ENCODE peak calls at places on chromosomes 11 and 22, in ten cellular contexts. One of them, this sample, is unnamed.

GRCh38 chr11:60905551-60906113 is 753 bp downstream of the PRPF19 start:
- DNase-seq in dorsolateral prefrontal cortex: no peak
- DNase-seq in choroid plexus epithelial cell: peak; percentile 17
- DNase-seq in neural crest cell: no peak
- DNase-seq in mucosa of descending colon: peak; percentile 44
- DNase-seq in right atrium auricular region: no peak
- DNase-seq in pancreas: no peak
- DNase-seq in sigmoid colon: peak; percentile 58
- DNase-seq in colonic mucosa: peak; percentile 44
- DNase-seq in AG09309: no peak
- DNase-seq in this sample: no peak

GRCh38 chr11:1218256-1218787 is 4.5 kb upstream of the MUC5B start:
- DNase-seq in dorsolateral prefrontal cortex: no peak
- DNase-seq in pancreas: no peak
- DNase-seq in neural crest cell: no peak
- DNase-seq in choroid plexus epithelial cell: no peak
- DNase-seq in right atrium auricular region: no peak
- DNase-seq in AG09309: no peak
- DNase-seq in mucosa of descending colon: peak; percentile 62
- DNase-seq in colonic mucosa: peak; percentile 80
- DNase-seq in sigmoid colon: peak; percentile 41
- DNase-seq in this sample: no peak

GRCh38 chr11:111775024-111775710 is 9.0 kb upstream of the PPP2R1B start:
- DNase-seq in mucosa of descending colon: no peak
- DNase-seq in dorsolateral prefrontal cortex: no peak
- DNase-seq in pancreas: peak; percentile 66
- DNase-seq in neural crest cell: no peak
- DNase-seq in right atrium auricular region: peak; percentile 91
- DNase-seq in choroid plexus epithelial cell: peak; percentile 50
- DNase-seq in colonic mucosa: no peak
- DNase-seq in sigmoid colon: no peak
- DNase-seq in AG09309: no peak
- DNase-seq in this sample: no peak

GRCh38 chr11:2459796-2460531 is 15.2 kb downstream of the KCNQ1 start:
- DNase-seq in dorsolateral prefrontal cortex: peak; percentile 12
- DNase-seq in right atrium auricular region: no peak
- DNase-seq in sigmoid colon: peak; percentile 50
- DNase-seq in choroid plexus epithelial cell: no peak
- DNase-seq in AG09309: no peak
- DNase-seq in colonic mucosa: no peak
- DNase-seq in pancreas: peak; percentile 55
- DNase-seq in mucosa of descending colon: no peak
- DNase-seq in neural crest cell: no peak
- DNase-seq in this sample: no peak

GRCh38 chr22:45127866-45128265 is 35.9 kb upstream of the NUP50 start:
- DNase-seq in AG09309: no peak
- DNase-seq in choroid plexus epithelial cell: peak; percentile 28
- DNase-seq in mucosa of descending colon: no peak
- DNase-seq in sigmoid colon: no peak
- DNase-seq in colonic mucosa: no peak
- DNase-seq in dorsolateral prefrontal cortex: no peak
- DNase-seq in pancreas: no peak
- DNase-seq in right atrium auricular region: no peak
- DNase-seq in neural crest cell: no peak
- DNase-seq in this sample: no peak

GRCh38 chr11:111518668-111519067 is 4.1 kb downstream of the HOATZ start:
- DNase-seq in pancreas: no peak
- DNase-seq in mucosa of descending colon: no peak
- DNase-seq in neural crest cell: no peak
- DNase-seq in dorsolateral prefrontal cortex: no peak
- DNase-seq in choroid plexus epithelial cell: no peak
- DNase-seq in colonic mucosa: no peak
- DNase-seq in sigmoid colon: no peak
- DNase-seq in right atrium auricular region: no peak
- DNase-seq in AG09309: no peak
- DNase-seq in this sample: no peak

GRCh38 chr11:86553322-86553721 is 119.1 kb downstream of the ME3 start:
- DNase-seq in pancreas: no peak
- DNase-seq in dorsolateral prefrontal cortex: no peak
- DNase-seq in choroid plexus epithelial cell: no peak
- DNase-seq in colonic mucosa: peak; percentile 65
- DNase-seq in right atrium auricular region: no peak
- DNase-seq in neural crest cell: no peak
- DNase-seq in mucosa of descending colon: peak; percentile 69
- DNase-seq in sigmoid colon: no peak
- DNase-seq in AG09309: no peak
- DNase-seq in this sample: no peak

GRCh38 chr11:111604392-111605009 is 2.3 kb downstream of the SIK2 start:
- DNase-seq in sigmoid colon: no peak
- DNase-seq in colonic mucosa: no peak
- DNase-seq in right atrium auricular region: no peak
- DNase-seq in mucosa of descending colon: peak; percentile 14
- DNase-seq in neural crest cell: no peak
- DNase-seq in dorsolateral prefrontal cortex: no peak
- DNase-seq in choroid plexus epithelial cell: peak; percentile 68
- DNase-seq in pancreas: no peak
- DNase-seq in AG09309: no peak
- DNase-seq in this sample: peak; percentile 45

GRCh38 chr11:102577182-102577581 is 46.6 kb upstream of the MMP7 start:
- DNase-seq in right atrium auricular region: no peak
- DNase-seq in pancreas: no peak
- DNase-seq in AG09309: peak; percentile 16
- DNase-seq in dorsolateral prefrontal cortex: no peak
- DNase-seq in mucosa of descending colon: no peak
- DNase-seq in neural crest cell: no peak
- DNase-seq in colonic mucosa: no peak
- DNase-seq in choroid plexus epithelial cell: peak; percentile 33
- DNase-seq in sigmoid colon: no peak
- DNase-seq in this sample: no peak

GRCh38 chr11:64078294-64078693 is 42.6 kb downstream of the FLRT1 start:
- DNase-seq in neural crest cell: no peak
- DNase-seq in choroid plexus epithelial cell: no peak
- DNase-seq in colonic mucosa: no peak
- DNase-seq in AG09309: no peak
- DNase-seq in dorsolateral prefrontal cortex: no peak
- DNase-seq in sigmoid colon: no peak
- DNase-seq in right atrium auricular region: no peak
- DNase-seq in mucosa of descending colon: no peak
- DNase-seq in pancreas: no peak
- DNase-seq in this sample: no peak

DNA sequence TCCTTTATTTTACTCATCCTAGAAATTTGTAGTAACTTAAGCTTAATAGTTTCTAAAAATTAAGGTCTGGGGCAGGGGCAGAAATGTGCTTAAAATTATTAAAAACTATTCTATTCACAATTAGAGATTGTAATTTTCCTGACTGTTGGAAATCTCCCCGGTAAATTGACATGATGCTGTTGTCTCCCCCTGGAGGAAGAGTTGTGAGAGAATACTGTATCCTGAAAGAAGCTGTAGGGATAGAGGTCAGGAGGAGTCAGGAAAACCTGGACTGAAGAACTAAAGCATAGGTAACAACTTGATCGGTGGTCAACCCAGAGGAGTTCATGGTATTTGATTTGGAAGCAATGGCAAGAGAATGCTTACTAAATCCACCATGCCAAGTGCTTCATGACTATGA is 16.2 kb upstream of the ESAM start:
- DNase-seq in pancreas: no peak
- DNase-seq in colonic mucosa: no peak
- DNase-seq in choroid plexus epithelial cell: no peak
- DNase-seq in AG09309: no peak
- DNase-seq in mucosa of descending colon: no peak
- DNase-seq in dorsolateral prefrontal cortex: no peak
- DNase-seq in sigmoid colon: no peak
- DNase-seq in right atrium auricular region: no peak
- DNase-seq in neural crest cell: no peak
- DNase-seq in this sample: no peak
- TF ChIP-seq CTCF in pancreas: no peak
- TF ChIP-seq CTCF in colonic mucosa: peak; percentile 12
- TF ChIP-seq CTCF in choroid plexus epithelial cell: peak; percentile 43
- TF ChIP-seq CTCF in AG09309: peak; percentile 13
- TF ChIP-seq CTCF in mucosa of descending colon: no peak
- TF ChIP-seq CTCF in dorsolateral prefrontal cortex: no peak
- TF ChIP-seq CTCF in sigmoid colon: no peak
- TF ChIP-seq CTCF in right atrium auricular region: no peak
- TF ChIP-seq CTCF in neural crest cell: peak; percentile 33
- TF ChIP-seq CTCF in this sample: no peak

DNA sequence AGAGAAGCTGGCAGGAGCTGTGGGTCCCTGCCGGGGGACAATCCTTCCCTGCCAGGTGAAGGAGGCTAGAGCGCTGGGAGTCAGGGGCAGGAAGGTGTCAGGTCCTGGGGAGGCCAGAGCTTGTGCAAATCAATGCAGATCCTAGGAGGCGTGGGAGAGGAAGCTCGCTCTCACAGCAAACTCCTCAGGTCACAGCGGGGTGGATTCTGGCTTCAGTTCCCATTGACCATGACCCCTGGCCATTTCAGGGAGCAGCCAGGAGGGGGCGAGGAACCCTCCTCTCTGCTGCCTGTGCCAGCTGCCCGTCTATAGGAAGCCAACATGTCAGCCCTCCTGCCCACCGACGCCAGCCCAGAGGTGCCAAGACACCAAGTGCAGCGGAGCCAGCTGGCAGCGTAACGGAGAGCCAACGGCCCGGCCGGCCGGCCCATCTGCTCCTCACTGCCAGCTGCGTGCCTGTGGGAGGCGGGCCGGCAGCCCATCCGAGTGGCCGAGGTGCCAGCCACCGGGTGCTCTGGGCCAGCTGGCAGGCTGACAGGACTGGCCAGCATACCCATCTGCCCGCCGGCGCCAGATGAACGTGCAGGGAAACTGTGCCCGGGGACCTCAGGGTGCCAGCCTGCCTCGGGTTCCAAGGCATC is 374.9 kb downstream of the MIAT start:
- DNase-seq in choroid plexus epithelial cell: peak; percentile 46
- DNase-seq in dorsolateral prefrontal cortex: peak; percentile 53
- DNase-seq in AG09309: no peak
- DNase-seq in right atrium auricular region: no peak
- DNase-seq in mucosa of descending colon: no peak
- DNase-seq in sigmoid colon: peak; percentile 71
- DNase-seq in pancreas: no peak
- DNase-seq in neural crest cell: peak; percentile 18
- DNase-seq in colonic mucosa: no peak
- DNase-seq in this sample: no peak
- TF ChIP-seq CTCF in choroid plexus epithelial cell: peak; percentile 48
- TF ChIP-seq CTCF in dorsolateral prefrontal cortex: no peak
- TF ChIP-seq CTCF in AG09309: peak; percentile 27
- TF ChIP-seq CTCF in right atrium auricular region: no peak
- TF ChIP-seq CTCF in mucosa of descending colon: no peak
- TF ChIP-seq CTCF in sigmoid colon: no peak
- TF ChIP-seq CTCF in pancreas: no peak
- TF ChIP-seq CTCF in neural crest cell: no peak
- TF ChIP-seq CTCF in colonic mucosa: no peak
- TF ChIP-seq CTCF in this sample: no peak

GRCh38 chr11:78807351-78807750 is 232.7 kb upstream of the NARS2 start:
- DNase-seq in AG09309: no peak
- DNase-seq in right atrium auricular region: no peak
- DNase-seq in mucosa of descending colon: no peak
- DNase-seq in neural crest cell: no peak
- DNase-seq in sigmoid colon: no peak
- DNase-seq in pancreas: no peak
- DNase-seq in dorsolateral prefrontal cortex: no peak
- DNase-seq in choroid plexus epithelial cell: no peak
- DNase-seq in colonic mucosa: no peak
- DNase-seq in this sample: no peak

GRCh38 chr11:78808903-78809302 is 234.2 kb upstream of the NARS2 start:
- DNase-seq in colonic mucosa: peak; percentile 66
- DNase-seq in sigmoid colon: peak; percentile 73
- DNase-seq in choroid plexus epithelial cell: no peak
- DNase-seq in right atrium auricular region: no peak
- DNase-seq in dorsolateral prefrontal cortex: no peak
- DNase-seq in neural crest cell: no peak
- DNase-seq in mucosa of descending colon: peak; percentile 69
- DNase-seq in AG09309: no peak
- DNase-seq in pancreas: no peak
- DNase-seq in this sample: no peak

GRCh38 chr11:78803995-78804394 is 229.3 kb upstream of the NARS2 start:
- DNase-seq in right atrium auricular region: no peak
- DNase-seq in sigmoid colon: no peak
- DNase-seq in dorsolateral prefrontal cortex: no peak
- DNase-seq in neural crest cell: no peak
- DNase-seq in colonic mucosa: no peak
- DNase-seq in pancreas: no peak
- DNase-seq in choroid plexus epithelial cell: no peak
- DNase-seq in mucosa of descending colon: no peak
- DNase-seq in AG09309: no peak
- DNase-seq in this sample: no peak

GRCh38 chr11:78809931-78810481 is 235.3 kb upstream of the NARS2 start:
- DNase-seq in choroid plexus epithelial cell: no peak
- DNase-seq in right atrium auricular region: no peak
- DNase-seq in pancreas: no peak
- DNase-seq in neural crest cell: no peak
- DNase-seq in mucosa of descending colon: no peak
- DNase-seq in sigmoid colon: no peak
- DNase-seq in colonic mucosa: no peak
- DNase-seq in dorsolateral prefrontal cortex: no peak
- DNase-seq in AG09309: no peak
- DNase-seq in this sample: no peak

DNA sequence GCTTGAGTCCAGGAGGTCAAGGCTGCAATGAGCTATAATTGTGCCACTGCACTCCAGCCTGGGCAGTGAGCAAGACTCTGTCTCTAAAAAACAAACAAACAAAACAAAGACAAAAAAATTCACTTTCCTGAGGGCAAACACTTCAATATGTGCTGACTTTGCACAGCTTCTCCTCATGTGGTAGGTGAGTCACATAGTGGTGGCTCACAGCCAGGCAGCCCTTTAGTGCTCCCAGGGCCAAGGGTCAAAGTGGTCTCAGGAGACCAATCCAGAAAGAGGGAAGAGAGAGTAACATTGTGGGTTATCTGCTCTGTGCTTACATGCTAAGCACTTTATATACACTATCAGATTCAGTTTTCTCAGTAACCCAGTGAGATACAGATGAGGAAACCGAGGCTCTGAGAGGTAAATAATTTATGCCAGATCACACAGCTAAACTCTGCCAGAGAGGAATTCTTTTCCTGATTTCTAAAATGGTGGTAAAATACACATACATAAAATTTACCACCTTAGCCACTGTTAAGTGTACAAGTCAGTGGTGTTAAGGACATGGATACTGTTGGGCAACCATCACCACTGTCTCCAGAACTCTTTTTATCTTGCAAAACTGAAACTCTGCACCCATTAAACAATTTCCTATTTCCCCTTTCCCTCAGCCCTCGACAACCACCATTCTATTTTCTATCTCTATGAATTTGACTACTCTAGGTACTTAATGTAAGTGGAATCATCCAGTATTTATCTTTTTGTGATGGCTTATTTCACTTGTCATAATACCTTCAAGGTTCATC is 231.7 kb upstream of the NARS2 start:
- DNase-seq in sigmoid colon: no peak
- DNase-seq in mucosa of descending colon: no peak
- DNase-seq in choroid plexus epithelial cell: peak; percentile 69
- DNase-seq in neural crest cell: no peak
- DNase-seq in AG09309: no peak
- DNase-seq in colonic mucosa: no peak
- DNase-seq in right atrium auricular region: no peak
- DNase-seq in pancreas: no peak
- DNase-seq in dorsolateral prefrontal cortex: no peak
- DNase-seq in this sample: no peak
- TF ChIP-seq CTCF in sigmoid colon: no peak
- TF ChIP-seq CTCF in mucosa of descending colon: no peak
- TF ChIP-seq CTCF in choroid plexus epithelial cell: no peak
- TF ChIP-seq CTCF in neural crest cell: no peak
- TF ChIP-seq CTCF in AG09309: no peak
- TF ChIP-seq CTCF in colonic mucosa: no peak
- TF ChIP-seq CTCF in right atrium auricular region: no peak
- TF ChIP-seq CTCF in pancreas: no peak
- TF ChIP-seq CTCF in dorsolateral prefrontal cortex: no peak
- TF ChIP-seq CTCF in this sample: no peak

GRCh38 chr11:30487200-30487898 is 98.8 kb downstream of the MPPED2 start:
- DNase-seq in dorsolateral prefrontal cortex: no peak
- DNase-seq in sigmoid colon: peak; percentile 67
- DNase-seq in colonic mucosa: no peak
- DNase-seq in mucosa of descending colon: peak; percentile 14
- DNase-seq in right atrium auricular region: peak; percentile 60
- DNase-seq in pancreas: peak; percentile 17
- DNase-seq in AG09309: no peak
- DNase-seq in neural crest cell: no peak
- DNase-seq in choroid plexus epithelial cell: peak; percentile 54
- DNase-seq in this sample: no peak
- TF ChIP-seq CTCF in dorsolateral prefrontal cortex: no peak
- TF ChIP-seq CTCF in sigmoid colon: no peak
- TF ChIP-seq CTCF in colonic mucosa: no peak
- TF ChIP-seq CTCF in mucosa of descending colon: no peak
- TF ChIP-seq CTCF in right atrium auricular region: no peak
- TF ChIP-seq CTCF in pancreas: no peak
- TF ChIP-seq CTCF in AG09309: no peak
- TF ChIP-seq CTCF in neural crest cell: no peak
- TF ChIP-seq CTCF in choroid plexus epithelial cell: no peak
- TF ChIP-seq CTCF in this sample: no peak

This sample was measured in GM10248.